ENCODE peak calls at places on chromosomes 5 and 9, in four cellular contexts. Z is OCI-LY7, C is heart right ventricle, A is tibial nerve. Y is an unnamed sample.
A peak's percentile ranks its signal among the peaks of the same experiment; 100 is the strongest.

GRCh38 chr9:113963017-113963620 is 87.0 kb downstream of the ZNF618 start:
- DNase-seq in Z (peak; percentile 47), C (peak; percentile 31), A (peak; percentile 19), Y (peak; percentile 62)

GRCh38 chr9:93505518-93506123 is 52.2 kb upstream of the FAM120AOS start:
- DNase-seq in Z (no peak), C (no peak), A (no peak), Y (no peak)

GRCh38 chr9:84140535-84141101 is 160.0 kb downstream of the RMI1 start:
- DNase-seq in Z (no peak), C (peak; percentile 21), A (no peak), Y (no peak)

GRCh38 chr5:118007262-118007661 is 981.1 kb downstream of the DTWD2 start:
- DNase-seq in Z (no peak), C (no peak), A (no peak), Y (no peak)

GRCh38 chr5:133496631-133497030 is 115.7 kb downstream of the FSTL4 start:
- DNase-seq in Z (no peak), C (no peak), A (no peak), Y (no peak)

GRCh38 chr9:36023260-36024048 is 13.3 kb upstream of the RECK start:
- DNase-seq in Z (peak; percentile 76), C (peak; percentile 29), A (peak; percentile 54), Y (peak; percentile 52)

GRCh38 chr9:26459959-26460358 is 432.6 kb downstream of the CAAP1 start:
- DNase-seq in Z (no peak), C (no peak), A (no peak), Y (no peak)

GRCh38 chr9:134210908-134211810 is 46.8 kb upstream of the RNU6ATAC start:
- DNase-seq in Z (no peak), C (peak; percentile 43), A (peak; percentile 56), Y (no peak)

GRCh38 chr5:172834570-172835245 is 657 bp downstream of the ERGIC1 start:
- DNase-seq in Z (peak; percentile 53), C (no peak), A (no peak), Y (peak; percentile 90)

GRCh38 chr9:138008081-138008841 is 130.7 kb downstream of the CACNA1B start:
- DNase-seq in Z (no peak), C (no peak), A (no peak), Y (no peak)

GRCh38 chr9:101372327-101373118 is 12.3 kb downstream of the BAAT start:
- DNase-seq in Z (no peak), C (no peak), A (no peak), Y (peak; percentile 31)

GRCh38 chr5:151793358-151793757 is 21.6 kb downstream of the G3BP1 start:
- DNase-seq in Z (no peak), C (no peak), A (no peak), Y (no peak)

GRCh38 chr9:131707677-131708612 is 31.9 kb downstream of the RAPGEF1 start:
- DNase-seq in Z (peak; percentile 40), C (peak; percentile 76), A (peak; percentile 52), Y (no peak)

GRCh38 chr9:5612187-5612535 is 16.7 kb upstream of the RIC1 start:
- DNase-seq in Z (no peak), C (no peak), A (no peak), Y (no peak)

GRCh38 chr9:87336407-87336806 is 161.3 kb upstream of the DAPK1 start:
- DNase-seq in Z (peak; percentile 2), C (no peak), A (no peak), Y (no peak)

GRCh38 chr9:87336914-87337333 is 160.7 kb upstream of the DAPK1 start:
- DNase-seq in Z (peak; percentile 71), C (no peak), A (no peak), Y (peak; percentile 91)

GRCh38 chr9:87340391-87340790 is 157.3 kb upstream of the DAPK1 start:
- DNase-seq in Z (no peak), C (no peak), A (no peak), Y (no peak)

GRCh38 chr9:87338075-87338989 is 159.3 kb upstream of the DAPK1 start:
- DNase-seq in Z (no peak), C (no peak), A (no peak), Y (no peak)

GRCh38 chr9:87337335-87338074 is 160.2 kb upstream of the DAPK1 start:
- DNase-seq in Z (no peak), C (no peak), A (no peak), Y (peak; percentile 58)
- H3K4me3 ChIP-seq in Z (no peak overlapping the region), C (no peak overlapping the region), A (peak overlapping the region; percentile 13), Y (peak overlapping the region; percentile 49)

DNA sequence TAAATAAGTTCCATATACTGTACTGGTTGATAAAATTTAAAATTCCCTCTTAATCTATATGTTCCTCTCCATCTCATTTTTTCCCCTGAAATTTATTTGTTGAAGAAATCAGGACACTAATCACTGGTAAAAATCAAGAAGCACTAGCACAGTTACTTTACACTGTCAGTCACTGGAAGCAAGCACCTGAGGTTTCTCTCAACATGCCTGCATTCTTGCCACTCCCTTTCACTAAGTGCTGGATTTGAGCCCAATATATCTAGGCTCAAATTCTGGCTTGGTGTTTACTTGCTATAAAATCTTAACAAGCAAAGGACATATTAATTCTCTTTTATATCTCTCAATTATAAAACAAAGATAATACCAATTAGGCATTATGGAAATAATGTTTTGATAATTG is 58.7 kb downstream of the DIAPH1 start:
- DNase-seq in Z (no peak), C (no peak), A (no peak), Y (peak; percentile 70)
- H3K4me1 ChIP-seq in Z (peaks cover 33% of the 10 kb centered on the region), C (peaks cover 47% of the 10 kb centered on the region), A (no peaks in the 10 kb centered on the region), Y (peaks cover 15% of the 10 kb centered on the region)

GRCh38 chr9:108835831-108836230 is 20.0 kb downstream of the ACTL7B start:
- DNase-seq in Z (no peak), C (no peak), A (no peak), Y (no peak)

GRCh38 chr9:108834959-108835696 is 20.7 kb downstream of the ACTL7B start:
- DNase-seq in Z (no peak), C (no peak), A (no peak), Y (no peak)

GRCh38 chr9:108837530-108837929 is 18.3 kb downstream of the ACTL7B start:
- DNase-seq in Z (no peak), C (no peak), A (no peak), Y (no peak)

GRCh38 chr9:108836771-108837170 is 19.0 kb downstream of the ACTL7B start:
- DNase-seq in Z (no peak), C (no peak), A (no peak), Y (no peak)

DNA sequence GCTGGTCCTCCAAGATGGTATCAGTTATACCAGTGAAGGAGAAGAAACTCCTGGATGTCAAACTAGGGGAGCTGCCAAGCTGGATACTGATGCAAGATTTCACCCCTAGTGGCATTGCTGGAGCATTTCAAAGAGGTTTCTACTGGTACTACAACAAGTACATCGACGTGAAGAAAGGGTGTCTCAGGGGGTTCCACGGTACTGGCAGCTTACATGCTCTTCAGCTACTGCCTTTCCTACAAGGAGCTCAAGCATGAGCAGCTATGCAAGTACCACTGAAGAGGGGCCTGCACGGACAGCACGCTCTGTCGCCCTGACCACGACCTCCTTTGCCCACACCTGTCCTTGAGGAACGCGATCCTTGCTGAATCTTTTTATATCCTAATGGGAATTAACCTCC is 19.5 kb downstream of the ACTL7B start:
- DNase-seq in Z (no peak), C (no peak), A (no peak), Y (no peak)
- H3K27ac ChIP-seq in Z (no peak overlapping the region), C (no peak overlapping the region), A (no peak overlapping the region), Y (no peak overlapping the region)

DNA sequence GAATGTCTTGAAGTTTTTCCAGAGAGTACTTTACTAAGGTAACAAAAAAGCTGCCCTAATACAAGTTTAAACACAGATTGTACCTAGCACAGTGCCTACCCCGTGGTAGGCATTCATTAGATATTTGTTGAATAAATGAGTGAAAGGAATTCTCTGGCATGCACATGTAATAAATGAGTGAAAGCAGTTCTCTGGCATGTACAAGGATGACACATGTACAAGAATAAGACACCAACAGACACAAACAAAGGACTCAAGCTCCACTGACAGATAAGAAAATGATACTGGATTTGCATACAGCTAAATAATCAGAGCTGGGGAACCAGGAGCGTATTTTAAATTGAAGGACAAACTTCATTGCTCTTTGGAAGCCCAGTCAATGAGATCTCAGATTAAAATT is 535.8 kb downstream of the EFNA5 start:
- DNase-seq in Z (no peak), C (no peak), A (no peak), Y (no peak)
- H3K4me3 ChIP-seq in Z (no peak overlapping the region), C (no peak overlapping the region), A (no peak overlapping the region), Y (no peak overlapping the region)

DNA sequence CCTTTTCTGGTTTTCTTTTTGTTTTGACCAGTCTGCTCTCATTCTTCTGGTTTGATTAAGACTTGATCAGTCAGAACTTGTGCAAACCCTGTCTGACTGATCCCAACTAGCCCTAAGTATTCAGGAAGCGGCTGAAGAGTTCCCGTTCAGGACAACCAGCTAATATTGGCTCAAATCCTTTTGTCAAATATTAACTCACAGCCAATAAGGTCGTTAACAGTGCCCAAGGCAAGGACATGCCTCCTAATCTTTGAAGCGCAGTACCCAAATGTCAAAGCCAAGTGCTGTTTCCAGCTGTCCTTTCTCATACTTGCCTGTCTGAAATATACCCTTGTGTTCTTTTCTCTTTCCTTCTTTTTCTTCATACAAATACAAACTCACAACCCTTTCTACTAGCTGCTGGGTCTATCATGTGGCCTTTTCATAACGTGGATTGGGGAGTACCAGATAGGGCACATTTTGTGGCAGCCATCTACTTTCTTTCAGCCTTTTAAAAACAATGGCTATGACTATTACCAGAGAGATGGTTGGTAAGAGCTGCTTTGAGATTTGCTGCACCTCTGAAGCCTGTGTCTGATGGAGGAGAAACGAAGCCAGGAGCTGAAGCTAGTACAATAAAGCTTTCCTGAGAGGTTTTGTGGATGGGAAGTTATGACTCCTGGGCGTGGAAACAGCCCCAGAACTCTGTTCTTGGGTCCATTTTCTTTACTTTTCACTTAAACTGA is 266.4 kb upstream of the ZNF608 start:
- DNase-seq in Z (no peak), C (no peak), A (no peak), Y (no peak)
- H3K4me1 ChIP-seq in Z (peaks cover 48% of the 10 kb centered on the region), C (no peaks in the 10 kb centered on the region), A (no peaks in the 10 kb centered on the region), Y (no peaks in the 10 kb centered on the region)

GRCh38 chr9:16342621-16343020 is 527.8 kb downstream of the BNC2 start:
- DNase-seq in Z (no peak), C (no peak), A (no peak), Y (peak; percentile 34)

GRCh38 chr9:16345902-16346301 is 524.6 kb downstream of the BNC2 start:
- DNase-seq in Z (no peak), C (no peak), A (no peak), Y (no peak)

GRCh38 chr9:16341176-16341575 is 529.3 kb downstream of the BNC2 start:
- DNase-seq in Z (no peak), C (no peak), A (no peak), Y (no peak)

GRCh38 chr9:16344343-16344742 is 526.1 kb downstream of the BNC2 start:
- DNase-seq in Z (no peak), C (no peak), A (peak; percentile 39), Y (no peak)

GRCh38 chr9:16343249-16344237 is 526.9 kb downstream of the BNC2 start:
- DNase-seq in Z (no peak), C (no peak), A (peak; percentile 57), Y (peak; percentile 30)
- H3K27ac ChIP-seq in Z (no peak overlapping the region), C (peak overlapping the region; percentile 34), A (peak overlapping the region; percentile 40), Y (peak overlapping the region; percentile 44)

GRCh38 chr9:108056805-108057386 is 567.3 kb upstream of the KLF4 start:
- DNase-seq in Z (no peak), C (no peak), A (no peak), Y (no peak)
- H3K4me3 ChIP-seq in Z (no peak overlapping the region), C (no peak overlapping the region), A (no peak overlapping the region), Y (no peak overlapping the region)